ENCODE peak calls at places on chromosomes 4 and X, in ten cellular contexts. E is body of pancreas, J is fibroblast of lung, N is tibial artery, X is AG10803, D is A549, I is HepG2, W is uterus, Q is Peyer's patch, A is fibroblast of mammary gland. F is an unnamed sample.

GRCh38 chr4:40350627-40351227 is 15.6 kb downstream of the CHRNA9 start:
- DNase-seq in D (peak), X (no peak), Q (no peak), A (peak), E (no peak), J (no peak), W (no peak), N (no peak), I (no peak), F (no peak)

GRCh38 chr4:154616731-154617130 is 4.3 kb upstream of the FGG start:
- DNase-seq in W (no peak), J (no peak), E (no peak), X (no peak), I (no peak), N (no peak), Q (no peak), D (no peak), A (no peak), F (peak)

GRCh38 chrX:12895856-12896255 is 10.6 kb upstream of the TLR8 start:
- DNase-seq in W (no peak), N (no peak), Q (no peak), A (no peak), E (no peak), D (no peak), J (no peak), X (no peak), I (no peak), F (no peak)

GRCh38 chr4:147644471-147644870 is 27.3 kb downstream of the TMEM184C start:
- DNase-seq in A (no peak), I (no peak), J (no peak), N (no peak), X (no peak), Q (no peak), D (no peak), W (no peak), E (peak), F (no peak)

GRCh38 chr4:8053688-8054449 is 104.7 kb downstream of the ABLIM2 start:
- DNase-seq in I (peak), Q (no peak), X (no peak), E (no peak), N (no peak), J (no peak), A (no peak), W (no peak), D (no peak), F (no peak)

GRCh38 chr4:40185830-40186664 is 10.8 kb upstream of the RHOH start:
- DNase-seq in J (no peak), A (peak), X (peak), W (no peak), I (no peak), N (no peak), E (no peak), D (no peak), Q (no peak), F (no peak)

GRCh38 chr4:35080799-35081198 is 1163.5 kb downstream of the ARAP2 start:
- DNase-seq in E (no peak), Q (no peak), A (no peak), J (no peak), X (no peak), I (no peak), D (no peak), N (no peak), W (no peak), F (no peak)

GRCh38 chrX:74248889-74249288 is 55.1 kb upstream of the ZCCHC13 start:
- DNase-seq in X (peak), W (no peak), N (no peak), Q (peak), E (no peak), J (peak), I (no peak), D (peak), A (peak), F (no peak)

GRCh38 chrX:100363926-100364325 is 46.1 kb downstream of the PCDH19 start:
- DNase-seq in J (no peak), I (no peak), E (no peak), Q (no peak), N (no peak), X (no peak), A (no peak), W (no peak), D (no peak), F (no peak)

GRCh38 chr4:20252656-20253271 is 1.1 kb downstream of the SLIT2 start:
- DNase-seq in J (peak), I (no peak), A (peak), Q (peak), N (peak), W (peak), D (no peak), X (peak), E (peak), F (no peak)

GRCh38 chr4:38509551-38509950 is 154.4 kb upstream of the KLF3 start:
- DNase-seq in X (no peak), E (no peak), W (no peak), J (no peak), I (no peak), A (no peak), N (no peak), D (no peak), Q (no peak), F (no peak)

GRCh38 chr4:123750044-123750443 is 353.4 kb downstream of the SPRY1 start:
- DNase-seq in N (no peak), D (no peak), J (no peak), E (no peak), Q (peak), I (peak), A (no peak), W (no peak), X (no peak), F (no peak)

GRCh38 chr4:173270312-173271027 is 63.7 kb downstream of the HMGB2 start:
- DNase-seq in J (peak), Q (no peak), A (peak), D (no peak), E (no peak), N (no peak), W (no peak), I (no peak), X (no peak), F (no peak)

GRCh38 chrX:136268051-136269048 is 17.1 kb upstream of the MAP7D3 start:
- DNase-seq in D (peak), E (peak), Q (no peak), I (peak), N (no peak), W (peak), J (peak), A (peak), X (peak), F (peak)

GRCh38 chr4:89136525-89136924 is 25.2 kb downstream of the TIGD2 start:
- DNase-seq in X (no peak), J (no peak), A (peak), E (no peak), W (no peak), D (peak), I (no peak), N (no peak), Q (no peak), F (no peak)

GRCh38 chr4:140982613-140983340 is 150.5 kb downstream of the RNF150 start:
- DNase-seq in Q (no peak), D (no peak), X (no peak), W (no peak), I (no peak), A (no peak), E (no peak), J (no peak), N (no peak), F (no peak)

GRCh38 chrX:70494441-70494840 is 49.8 kb downstream of the DLG3 start:
- DNase-seq in A (peak), I (no peak), X (no peak), D (no peak), E (no peak), W (no peak), Q (no peak), N (no peak), J (no peak), F (no peak)

GRCh38 chr4:137253949-137254348 is 278.3 kb downstream of the PCDH18 start:
- DNase-seq in W (no peak), I (no peak), A (peak), D (no peak), X (peak), Q (no peak), N (no peak), J (peak), E (no peak), F (no peak)

GRCh38 chrX:57266871-57267270 is 19.6 kb upstream of the FAAH2 start:
- DNase-seq in E (no peak), X (no peak), I (no peak), A (no peak), W (no peak), J (no peak), D (no peak), Q (no peak), N (no peak), F (no peak)

GRCh38 chr4:113943863-113944262 is 35.6 kb downstream of the ARSJ start:
- DNase-seq in I (no peak), D (no peak), E (no peak), J (no peak), Q (no peak), N (no peak), W (no peak), X (peak), A (peak), F (no peak)

GRCh38 chrX:13761606-13762005 is 27.1 kb downstream of the OFD1 start:
- DNase-seq in A (peak), D (no peak), N (no peak), X (no peak), W (no peak), Q (no peak), I (no peak), E (no peak), J (peak), F (peak)

GRCh38 chr4:163161536-163162205 is 5.0 kb downstream of the NAF1 start:
- DNase-seq in N (no peak), X (peak), Q (no peak), A (peak), E (no peak), W (no peak), I (peak), J (peak), D (no peak), F (no peak)

GRCh38 chr4:86334020-86334750 is 25.7 kb downstream of the MAPK10 start:
- DNase-seq in E (no peak), J (peak), I (no peak), Q (no peak), N (no peak), A (peak), X (peak), W (peak), D (no peak), F (no peak)

GRCh38 chr4:120406960-120407359 is 340.3 kb upstream of the MAD2L1 start:
- DNase-seq in D (no peak), I (no peak), J (no peak), A (no peak), Q (no peak), N (no peak), W (no peak), X (no peak), E (no peak), F (no peak)
- H3K4me3 ChIP-seq in D (no peak), I (no peak), J (no peak), A (no peak), Q (no peak), N (no peak), W (no peak), X (no peak), E (no peak), F (no peak)

GRCh38 chr4:128877934-128878333 is 68.4 kb downstream of the JADE1 start:
- DNase-seq in X (no peak), E (no peak), J (no peak), D (no peak), Q (no peak), N (no peak), W (no peak), I (no peak), A (no peak), F (no peak)
- TF ChIP-seq CTCF in X (no peak), E (no peak), J (no peak), D (no peak), Q (no peak), N (no peak), W (no peak), I (no peak), A (no peak), F (no peak)

GRCh38 chr4:54695359-54696149 is 37.8 kb downstream of the KIT start:
- DNase-seq in A (peak), I (no peak), X (no peak), D (no peak), N (no peak), E (no peak), J (no peak), W (no peak), Q (no peak), F (no peak)
- H3K4me3 ChIP-seq in A (no peak), I (no peak), X (no peak), D (no peak), N (no peak), E (no peak), J (no peak), W (no peak), Q (no peak), F (no peak)

DNA sequence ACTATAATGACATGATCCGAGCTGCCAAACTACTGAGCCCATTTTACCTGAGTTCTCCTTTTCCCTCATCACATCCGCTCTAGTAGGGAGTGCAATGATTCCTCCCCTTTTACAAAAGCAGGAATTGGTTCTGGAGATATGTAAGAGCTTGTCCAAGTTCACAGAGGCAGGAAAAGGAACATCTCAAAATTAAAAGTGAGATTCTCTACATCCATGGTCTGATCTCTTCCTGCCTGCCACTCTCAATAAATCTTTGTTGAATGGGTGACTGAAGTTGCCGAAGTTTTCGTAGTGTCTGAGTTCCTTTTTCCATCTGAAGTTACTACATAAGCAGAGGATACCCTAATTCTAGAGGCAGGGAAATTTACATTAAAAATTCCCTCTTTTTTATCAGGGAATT is at the start of gene FGFBP1:
- DNase-seq in Q (no peak), I (no peak), A (no peak), X (no peak), W (no peak), E (no peak), J (no peak), N (no peak), D (no peak), F (no peak)
- TF ChIP-seq CTCF in Q (no peak), I (no peak), A (no peak), X (no peak), W (no peak), E (no peak), J (no peak), N (no peak), D (no peak), F (no peak)

DNA sequence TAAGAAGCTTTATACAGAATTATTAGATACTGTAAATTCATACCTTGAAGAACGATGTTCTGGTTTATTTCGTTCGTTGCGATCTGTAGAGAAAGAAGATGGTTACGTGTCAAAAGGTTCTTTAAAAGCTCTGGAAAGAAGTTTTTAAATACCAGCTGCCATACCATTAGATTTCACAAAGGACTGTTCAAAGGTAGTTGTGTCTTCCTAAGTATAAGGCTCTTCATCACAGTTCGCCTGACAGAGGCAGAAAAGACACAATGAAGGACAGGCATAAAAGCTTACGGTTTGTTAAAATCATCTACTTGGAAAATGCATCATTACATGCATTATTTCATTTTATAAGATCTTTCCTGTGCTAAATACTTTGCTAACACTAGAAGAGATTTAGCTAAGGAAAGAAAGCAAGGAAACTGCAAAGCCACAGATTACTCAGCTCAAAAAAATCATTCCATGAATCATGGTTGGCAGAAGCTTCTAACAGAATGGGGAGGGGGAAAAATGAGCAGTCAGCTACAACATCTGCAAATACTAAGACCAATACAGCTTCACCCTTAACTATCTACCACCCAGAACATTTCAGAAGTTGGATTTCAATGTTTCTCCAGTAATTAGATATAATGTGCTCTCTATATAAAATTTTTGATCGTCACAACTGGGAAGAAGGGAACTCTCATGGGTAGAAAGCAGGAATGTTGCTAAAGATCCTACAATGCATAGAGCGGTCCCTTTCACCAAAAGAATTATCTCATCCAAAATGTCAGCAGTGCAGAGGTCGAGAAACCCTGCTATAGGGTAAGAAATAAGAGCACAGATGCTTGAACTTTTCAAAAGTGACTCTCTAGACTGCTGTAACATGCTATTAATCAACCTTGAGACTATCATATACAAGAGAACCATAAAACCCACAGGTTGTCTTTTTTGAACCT is 50.7 kb upstream of the PRSS48 start:
- DNase-seq in Q (no peak), A (peak), W (no peak), I (no peak), X (peak), E (no peak), D (no peak), N (no peak), J (peak), F (no peak)
- H3K4me3 ChIP-seq in Q (no peak), A (peak), W (peak), I (no peak), X (peak), E (no peak), D (no peak), N (peak), J (peak), F (no peak)

GRCh38 chrX:1385251-1385794 is 6.6 kb downstream of the SLC25A6 start:
- DNase-seq in X (no peak), E (no peak), D (no peak), N (peak), W (no peak), Q (peak), I (no peak), A (no peak), J (no peak), F (no peak)

GRCh38 chrX:1385824-1386223 is 6.1 kb downstream of the SLC25A6 start:
- DNase-seq in A (no peak), Q (peak), X (no peak), D (no peak), J (no peak), E (no peak), I (no peak), N (peak), W (no peak), F (no peak)

GRCh38 chrX:1384738-1385250 is 7.1 kb downstream of the SLC25A6 start:
- DNase-seq in Q (no peak), I (no peak), X (no peak), A (no peak), E (no peak), J (no peak), D (no peak), N (peak), W (no peak), F (no peak)

GRCh38 chrX:1387141-1387776 is 4.7 kb downstream of the SLC25A6 start:
- DNase-seq in Q (peak), E (no peak), N (peak), X (no peak), D (no peak), A (no peak), W (no peak), J (no peak), I (no peak), F (no peak)

GRCh38 chrX:1386338-1387127 is 5.4 kb downstream of the SLC25A6 start:
- DNase-seq in X (no peak), N (peak), J (no peak), D (no peak), W (no peak), E (no peak), I (no peak), A (no peak), Q (peak), F (no peak)
- TF ChIP-seq CTCF in X (no peak), N (no peak), J (no peak), D (no peak), W (no peak), E (no peak), I (no peak), A (no peak), Q (no peak), F (no peak)

GRCh38 chrX:115583730-115584004 is 22.7 kb downstream of the PLS3 start:
- DNase-seq in N (no peak), X (no peak), Q (no peak), I (no peak), E (no peak), A (no peak), J (no peak), W (no peak), D (no peak), F (no peak)
- H3K4me3 ChIP-seq in N (no peak), X (no peak), Q (no peak), I (no peak), E (no peak), A (no peak), J (peak), W (no peak), D (peak), F (no peak)

GRCh38 chr4:76308548-76308947 is 2.0 kb downstream of the STBD1 start:
- DNase-seq in X (no peak), E (peak), A (no peak), J (no peak), W (no peak), Q (peak), N (no peak), D (no peak), I (peak), F (no peak)

GRCh38 chr4:76305033-76305687 is 1.4 kb upstream of the STBD1 start:
- DNase-seq in J (no peak), D (no peak), A (no peak), E (no peak), N (no peak), X (no peak), Q (no peak), I (no peak), W (no peak), F (no peak)

GRCh38 chr4:76305971-76306881 is at the start of gene STBD1:
- DNase-seq in W (peak), X (peak), N (peak), I (peak), Q (peak), A (peak), E (peak), D (peak), J (peak), F (no peak)

GRCh38 chr4:76307670-76308014 is 1.1 kb downstream of the STBD1 start:
- DNase-seq in E (peak), Q (no peak), A (no peak), D (no peak), W (no peak), I (no peak), X (no peak), J (no peak), N (no peak), F (no peak)

DNA sequence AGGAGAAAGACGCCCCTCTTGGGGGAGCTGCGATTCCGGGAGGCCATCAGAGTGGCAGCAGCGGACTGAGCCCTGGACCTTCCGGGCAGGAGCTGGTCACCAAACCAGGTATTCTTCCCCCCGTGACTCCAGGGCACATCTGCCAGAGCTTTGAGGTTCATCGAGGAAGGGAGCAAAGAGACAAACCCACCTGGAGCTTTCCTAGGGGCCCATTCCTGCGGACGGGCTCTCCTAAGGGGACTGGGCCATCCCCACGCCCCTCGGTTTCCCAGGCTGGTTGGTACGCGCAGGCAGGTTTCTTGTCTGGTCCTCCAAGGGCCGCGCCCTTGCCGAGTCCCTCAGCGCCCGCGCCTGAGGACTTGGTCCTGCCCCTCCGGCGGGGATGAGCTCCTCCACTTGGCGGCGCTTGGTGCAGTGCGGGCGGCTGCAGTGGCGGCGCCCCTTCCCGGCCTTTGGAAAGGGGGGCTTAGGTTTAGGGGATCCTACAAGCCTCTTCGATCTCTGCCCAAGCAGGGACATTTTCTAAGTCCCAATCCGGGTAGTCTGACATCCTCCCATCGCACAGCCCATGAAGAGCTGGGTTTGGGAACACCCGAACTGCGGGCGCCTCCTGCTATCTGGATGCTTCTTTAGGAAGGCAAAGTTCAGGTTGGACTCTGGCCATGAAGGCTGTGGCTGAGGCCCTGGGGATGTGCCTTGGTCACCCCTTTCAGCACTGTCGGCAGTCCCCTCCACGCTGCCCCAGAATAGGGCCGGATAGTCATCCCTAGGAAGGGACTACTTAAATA is 543 bp downstream of the STBD1 start:
- DNase-seq in W (peak), Q (peak), X (peak), E (peak), A (peak), I (peak), N (peak), J (peak), D (peak), F (no peak)
- TF ChIP-seq CTCF in W (no peak), Q (peak), X (peak), E (peak), A (peak), I (peak), N (no peak), J (peak), D (peak), F (no peak)

F was measured in GM12864.